ENCODE peak calls at places on chromosomes 12 and 14, in six cellular contexts. G, A, N, L, K and P are unnamed samples.

GRCh38 chr14:51056431-51056830 is 38.5 kb downstream of the TRIM9 start:
- DNase-seq in G (no peak), A (no peak), N (no peak), L (no peak), K (no peak), P (no peak)

GRCh38 chr12:43345023-43345422 is 207.0 kb downstream of the ADAMTS20 start:
- DNase-seq in G (no peak), A (no peak), N (no peak), L (no peak), K (no peak), P (no peak)

GRCh38 chr12:43805149-43805856 is 814 bp downstream of the TWF1 start:
- DNase-seq in G (no peak), A (no peak), N (no peak), L (peak), K (no peak), P (no peak)

GRCh38 chr12:50314629-50315312 is 31.5 kb upstream of the LIMA1 start:
- DNase-seq in G (peak), A (no peak), N (no peak), L (peak), K (peak), P (no peak)

GRCh38 chr14:50001999-50002925 is 109.4 kb downstream of the ARF6 start:
- DNase-seq in G (no peak), A (peak), N (no peak), L (peak), K (no peak), P (no peak)

GRCh38 chr12:47885012-47885501 is 19.7 kb downstream of the VDR start:
- DNase-seq in G (no peak), A (no peak), N (no peak), L (no peak), K (no peak), P (no peak)

GRCh38 chr12:119682635-119683340 is 14.9 kb downstream of the PRKAB1 start:
- DNase-seq in G (no peak), A (no peak), N (no peak), L (peak), K (no peak), P (no peak)

GRCh38 chr12:31591308-31591901 is 469 bp upstream of the DENND5B start:
- DNase-seq in G (peak), A (peak), N (peak), L (peak), K (peak), P (no peak)

DNA sequence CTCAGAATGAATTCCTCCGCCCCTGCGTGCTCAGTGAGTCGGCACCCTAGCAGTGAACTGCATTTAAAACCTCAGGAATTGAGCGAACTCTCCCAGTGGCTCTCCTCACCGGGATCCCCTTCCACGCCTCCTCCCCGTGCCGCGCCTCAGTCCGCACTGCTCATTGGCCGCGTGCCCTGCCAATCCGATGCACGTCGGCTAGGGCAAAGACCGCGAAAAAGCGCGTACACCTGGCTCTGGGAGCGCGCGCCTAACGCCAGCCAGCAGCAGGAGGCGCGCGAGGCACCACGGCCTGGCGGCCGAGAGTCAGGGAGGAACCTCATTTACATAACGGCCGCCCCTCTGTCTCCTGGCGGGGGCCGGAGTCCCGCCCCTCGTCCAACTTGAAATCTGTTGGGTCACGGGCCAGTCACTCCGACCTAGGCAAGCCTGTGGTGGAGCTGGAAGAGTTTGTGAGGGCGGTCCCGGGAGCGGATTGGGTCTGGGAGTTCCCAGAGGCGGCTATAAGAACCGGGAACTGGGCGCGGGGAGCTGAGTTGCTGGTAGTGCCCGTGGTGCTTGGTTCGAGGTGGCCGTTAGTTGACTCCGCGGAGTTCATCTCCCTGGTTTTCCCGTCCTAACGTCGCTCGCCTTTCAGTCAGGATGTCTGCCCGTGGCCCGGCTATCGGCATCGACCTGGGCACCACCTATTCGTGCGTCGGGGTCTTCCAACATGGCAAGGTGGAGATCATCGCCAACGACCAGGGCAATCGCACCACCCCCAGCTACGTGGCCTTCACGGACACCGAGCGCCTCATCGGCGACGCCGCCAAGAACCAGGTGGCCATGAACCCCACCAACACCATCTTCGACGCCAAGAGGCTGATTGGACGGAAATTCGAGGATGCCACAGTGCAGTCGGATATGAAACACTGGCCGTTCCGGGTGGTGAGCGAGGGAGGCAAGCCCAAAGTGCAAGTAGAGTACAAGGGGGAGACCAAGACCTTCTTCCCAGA is at the start of gene HSPA2:
- DNase-seq in G (peak), A (peak), N (peak), L (peak), K (peak), P (peak)
- TF ChIP-seq CTCF in G (peak), A (peak), N (peak), L (peak), K (peak), P (no peak)

DNA sequence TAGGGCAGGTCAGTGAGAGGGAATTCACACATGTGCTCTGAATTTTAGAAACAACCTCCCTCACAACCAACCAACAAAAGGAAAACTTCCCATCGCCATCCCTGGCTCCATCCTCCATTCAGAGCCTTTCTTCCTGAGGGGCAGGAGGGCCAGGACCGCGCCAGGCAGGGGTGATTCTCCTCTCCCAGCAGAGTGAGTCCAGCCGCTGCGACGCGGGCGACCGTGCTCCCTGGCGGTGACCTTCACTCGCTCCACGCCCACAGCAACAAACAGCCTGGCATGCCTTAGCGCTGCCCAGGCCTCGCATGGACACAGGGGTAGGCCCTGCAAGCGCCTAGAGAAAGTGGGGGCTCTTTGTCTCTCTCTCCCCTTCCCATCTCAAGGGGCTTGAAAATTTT is 3.7 kb downstream of the GALNT9 start:
- DNase-seq in G (no peak), A (no peak), N (no peak), L (no peak), K (no peak), P (no peak)
- TF ChIP-seq CTCF in G (no peak), A (no peak), N (no peak), L (no peak), K (no peak), P (no peak)

DNA sequence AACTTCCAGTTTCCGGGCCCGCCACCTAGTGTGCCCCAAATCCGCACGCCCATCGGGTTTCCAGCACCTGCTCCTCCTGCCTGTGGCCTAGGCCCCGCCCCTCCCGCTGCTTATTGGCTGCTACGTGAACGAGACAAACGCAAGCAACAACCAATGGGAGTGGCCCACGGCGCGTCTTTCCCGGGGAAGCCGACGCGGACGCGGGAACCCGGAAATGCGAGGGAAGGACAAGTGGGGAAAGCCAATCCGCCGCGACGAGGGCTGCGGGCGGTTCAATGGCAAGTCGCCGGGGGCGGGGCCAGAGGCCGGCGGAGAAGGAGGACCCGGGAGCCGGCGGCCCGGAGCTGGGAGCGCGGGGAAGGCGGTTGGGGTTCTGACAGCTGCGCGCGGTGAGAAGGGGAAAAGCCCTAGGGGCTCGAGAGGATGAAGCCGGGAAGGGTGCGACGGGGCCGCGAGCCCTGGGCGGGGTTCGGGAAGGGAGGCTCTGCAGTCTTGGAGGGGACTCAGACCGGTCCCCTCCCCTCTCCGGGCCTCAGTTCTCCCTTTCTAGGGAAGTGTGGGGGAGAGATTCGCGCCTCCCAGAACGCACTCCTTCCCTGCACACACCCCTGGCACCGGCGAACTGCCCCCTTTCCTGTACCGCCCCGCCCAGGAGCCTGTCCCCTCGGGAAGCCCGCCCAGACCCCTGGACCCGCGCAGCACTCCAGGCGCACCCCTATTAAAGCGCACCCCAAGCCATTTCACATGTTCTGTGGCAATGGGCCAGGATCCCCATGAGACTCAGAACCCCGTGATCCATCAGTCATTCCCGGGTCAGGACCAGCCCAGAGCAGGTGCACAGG is at the start of gene FICD:
- DNase-seq in G (peak), A (peak), N (peak), L (peak), K (peak), P (peak)
- TF ChIP-seq CTCF in G (no peak), A (no peak), N (peak), L (no peak), K (no peak), P (no peak)

DNA sequence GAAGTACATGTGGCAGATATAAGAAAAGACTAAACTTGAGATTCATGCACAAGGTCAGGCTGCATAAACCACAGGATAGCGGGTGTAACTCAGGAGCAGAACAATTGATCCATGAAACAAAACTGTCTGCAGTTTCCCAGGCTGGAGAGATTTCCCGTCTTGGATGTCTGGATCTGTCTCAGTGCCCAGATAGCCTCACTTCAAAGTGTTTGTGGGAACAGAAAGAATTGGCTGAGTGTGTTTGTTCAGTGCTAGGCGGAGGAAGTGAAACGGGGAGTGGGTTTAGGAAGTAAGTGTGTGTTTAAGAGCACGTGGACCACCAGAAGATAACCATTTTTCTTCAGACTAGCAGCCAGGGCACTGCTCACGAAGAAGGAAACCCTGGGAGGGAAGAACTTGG is 1.4 kb upstream of the RNASE10 start:
- DNase-seq in G (no peak), A (no peak), N (no peak), L (peak), K (no peak), P (no peak)
- TF ChIP-seq CTCF in G (no peak), A (no peak), N (no peak), L (no peak), K (no peak), P (no peak)

DNA sequence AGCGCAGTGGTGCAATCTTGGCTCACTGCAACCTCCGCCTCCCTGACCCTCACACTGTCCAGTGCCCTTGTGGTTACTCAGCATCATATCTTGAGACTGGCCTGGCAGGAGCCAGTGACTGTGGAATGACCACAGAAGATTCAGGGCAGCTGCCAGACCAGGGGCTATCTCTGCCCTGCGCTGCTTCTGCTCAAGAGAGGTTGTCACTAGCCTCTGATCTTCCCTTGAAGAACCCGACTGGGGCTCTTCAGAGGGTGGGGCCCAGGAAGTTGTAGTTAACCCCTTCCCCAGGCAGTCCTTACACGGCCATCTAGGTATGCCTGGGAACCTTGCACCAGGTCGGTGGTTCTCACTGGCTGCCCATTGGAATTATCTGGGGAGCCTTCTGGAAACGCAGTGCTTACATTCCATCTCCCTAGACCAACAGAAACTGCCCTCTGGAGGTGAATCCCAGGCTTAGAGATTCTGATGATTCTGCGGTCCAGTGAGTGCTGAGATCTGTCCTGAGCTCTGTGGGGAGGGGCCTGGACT is 41.4 kb downstream of the PLEKHG3 start:
- DNase-seq in G (peak), A (no peak), N (no peak), L (no peak), K (no peak), P (no peak)
- TF ChIP-seq CTCF in G (no peak), A (no peak), N (peak), L (no peak), K (no peak), P (no peak)